ENCODE peak calls at places on chromosome 5, in four cellular contexts. T, O, Y and K are unnamed samples.

GRCh38 chr5:6728795-6729183 is 15.6 kb downstream of the TENT4A start:
- DNase-seq in T (no peak), O (no peak), Y (no peak), K (no peak)

GRCh38 chr5:124590686-124591085 is 155.8 kb downstream of the ZNF608 start:
- DNase-seq in T (no peak), O (no peak), Y (no peak), K (no peak)

GRCh38 chr5:121144764-121145163 is 680.7 kb downstream of the PRR16 start:
- DNase-seq in T (no peak), O (peak; percentile 35), Y (peak; percentile 41), K (no peak)

GRCh38 chr5:50302815-50303490 is 138.1 kb downstream of the EMB start:
- DNase-seq in T (no peak), O (peak; percentile 47), Y (no peak), K (no peak)

GRCh38 chr5:74652576-74652975 is 12.0 kb upstream of the ENC1 start:
- DNase-seq in T (no peak), O (no peak), Y (no peak), K (no peak)

GRCh38 chr5:54083851-54084250 is 226.5 kb downstream of the ARL15 start:
- DNase-seq in T (no peak), O (peak; percentile 29), Y (no peak), K (no peak)

GRCh38 chr5:123997354-123998215 is 485.6 kb downstream of the CSNK1G3 start:
- DNase-seq in T (no peak), O (peak; percentile 40), Y (peak; percentile 70), K (peak; percentile 35)

GRCh38 chr5:132260051-132260450 is 2.6 kb downstream of the PDLIM4 start:
- DNase-seq in T (peak; percentile 15), O (peak; percentile 61), Y (peak; percentile 53), K (no peak)

GRCh38 chr5:179258922-179259730 is 86.1 kb downstream of the ADAMTS2 start:
- DNase-seq in T (peak; percentile 24), O (peak; percentile 72), Y (peak; percentile 92), K (no peak)

GRCh38 chr5:151104795-151105194 is 24.0 kb upstream of the TNIP1 start:
- DNase-seq in T (no peak), O (peak; percentile 43), Y (peak; percentile 28), K (no peak)

GRCh38 chr5:15719784-15720183 is 219.8 kb downstream of the FBXL7 start:
- DNase-seq in T (no peak), O (no peak), Y (peak; percentile 5), K (no peak)

GRCh38 chr5:178163772-178164735 is 10.4 kb upstream of the NHP2 start:
- DNase-seq in T (peak; percentile 93), O (peak; percentile 52), Y (peak; percentile 69), K (peak; percentile 84)

GRCh38 chr5:39520232-39520572 is 95.4 kb upstream of the DAB2 start:
- DNase-seq in T (no peak), O (peak; percentile 95), Y (peak; percentile 92), K (no peak)

GRCh38 chr5:157130933-157131332 is 11.7 kb downstream of the MED7 start:
- DNase-seq in T (no peak), O (peak; percentile 21), Y (peak; percentile 30), K (no peak)

GRCh38 chr5:170442381-170442780 is 53.2 kb upstream of the KCNMB1 start:
- DNase-seq in T (no peak), O (no peak), Y (no peak), K (no peak)

GRCh38 chr5:148830220-148830619 is 3.8 kb downstream of the ADRB2 start:
- DNase-seq in T (no peak), O (no peak), Y (no peak), K (no peak)

GRCh38 chr5:124754206-124754927 is 7.9 kb upstream of the ZNF608 start:
- DNase-seq in T (no peak), O (no peak), Y (no peak), K (no peak)

GRCh38 chr5:79349047-79349446 is 113.1 kb downstream of the JMY start:
- DNase-seq in T (no peak), O (no peak), Y (no peak), K (no peak)

GRCh38 chr5:15008476-15008875 is 136.9 kb upstream of the ANKH start:
- DNase-seq in T (peak; percentile 52), O (peak; percentile 98), Y (peak; percentile 95), K (no peak)

GRCh38 chr5:178577376-178577839 is 12.8 kb downstream of the COL23A1 start:
- DNase-seq in T (peak; percentile 72), O (no peak), Y (no peak), K (peak; percentile 37)

GRCh38 chr5:448061-448765 is 5.2 kb downstream of the EXOC3 start:
- DNase-seq in T (peak; percentile 14), O (no peak), Y (no peak), K (no peak)

GRCh38 chr5:3854069-3854741 is 258.6 kb downstream of the IRX1 start:
- DNase-seq in T (no peak), O (no peak), Y (no peak), K (peak; percentile 23)

GRCh38 chr5:169290895-169291294 is 10.0 kb downstream of the SLIT3 start:
- DNase-seq in T (no peak), O (no peak), Y (no peak), K (no peak)

GRCh38 chr5:132491368-132492364 is 1.1 kb upstream of the IRF1 start:
- DNase-seq in T (peak; percentile 54), O (no peak), Y (peak; percentile 46), K (no peak)

GRCh38 chr5:91283326-91283725 is 99.8 kb downstream of the ARRDC3 start:
- DNase-seq in T (no peak), O (no peak), Y (no peak), K (no peak)

GRCh38 chr5:149646564-149646963 is 65.3 kb downstream of the ARHGEF37 start:
- DNase-seq in T (no peak), O (peak; percentile 21), Y (no peak), K (no peak)

GRCh38 chr5:42691413-42691861 is 65.2 kb upstream of the CCDC152 start:
- DNase-seq in T (no peak), O (peak; percentile 11), Y (peak; percentile 14), K (no peak)

GRCh38 chr5:132497488-132497997 is 7.0 kb upstream of the IRF1 start:
- DNase-seq in T (peak; percentile 66), O (peak; percentile 95), Y (peak; percentile 97), K (no peak)

GRCh38 chr5:172078726-172079345 is 72.4 kb upstream of the FBXW11 start:
- DNase-seq in T (no peak), O (no peak), Y (no peak), K (no peak)

GRCh38 chr5:152689275-152689711 is 284.2 kb upstream of the NMUR2 start:
- DNase-seq in T (peak; percentile 28), O (no peak), Y (no peak), K (no peak)

GRCh38 chr5:139707445-139708003 is 59.4 kb downstream of the CXXC5 start:
- DNase-seq in T (no peak), O (no peak), Y (no peak), K (no peak)

GRCh38 chr5:77693913-77694312 is 55.4 kb upstream of the OTP start:
- DNase-seq in T (no peak), O (no peak), Y (no peak), K (no peak)

GRCh38 chr5:137320056-137321045 is 178.8 kb downstream of the SPOCK1 start:
- DNase-seq in T (peak; percentile 67), O (peak; percentile 51), Y (peak; percentile 57), K (peak; percentile 70)

GRCh38 chr5:7078901-7079300 is 317.0 kb upstream of the ADCY2 start:
- DNase-seq in T (peak; percentile 55), O (no peak), Y (no peak), K (peak; percentile 24)

GRCh38 chr5:135116146-135116545 is 82.1 kb upstream of the PITX1 start:
- DNase-seq in T (no peak), O (no peak), Y (no peak), K (no peak)

GRCh38 chr5:135122797-135123196 is 88.8 kb upstream of the PITX1 start:
- DNase-seq in T (no peak), O (no peak), Y (no peak), K (no peak)

GRCh38 chr5:135124128-135124527 is 90.1 kb upstream of the PITX1 start:
- DNase-seq in T (no peak), O (no peak), Y (no peak), K (no peak)

GRCh38 chr5:135119497-135119896 is 85.5 kb upstream of the PITX1 start:
- DNase-seq in T (no peak), O (no peak), Y (no peak), K (no peak)

GRCh38 chr5:135120951-135121350 is 86.9 kb upstream of the PITX1 start:
- DNase-seq in T (peak; percentile 70), O (no peak), Y (no peak), K (peak; percentile 14)
- H3K18ac ChIP-seq in T (no peak overlapping the region), O (no peak overlapping the region), Y (no peak overlapping the region), K (peak overlapping the region; percentile 55)

GRCh38 chr5:64680289-64680688 is 10.0 kb upstream of the SHISAL2B start:
- DNase-seq in T (peak; percentile 56), O (no peak), Y (peak; percentile 3), K (no peak)
- H2BK120ac ChIP-seq in T (no peak overlapping the region), O (no peak overlapping the region), Y (no peak overlapping the region), K (no peak overlapping the region)

GRCh38 chr5:174355995-174356394 is 310.5 kb downstream of the NSG2 start:
- DNase-seq in T (no peak), O (no peak), Y (no peak), K (no peak)
- H4K91ac ChIP-seq in T (no peak overlapping the region), O (no peak overlapping the region), Y (no peak overlapping the region), K (no peak overlapping the region)

GRCh38 chr5:61160497-61160896 is 1.8 kb downstream of the SMIM15 start:
- DNase-seq in T (no peak), O (no peak), Y (no peak), K (no peak)

GRCh38 chr5:61167382-61167781 is 5.1 kb upstream of the SMIM15 start:
- DNase-seq in T (no peak), O (peak; percentile 65), Y (peak; percentile 39), K (no peak)

GRCh38 chr5:61162010-61162831 is at the start of gene SMIM15:
- DNase-seq in T (peak; percentile 87), O (peak; percentile 87), Y (peak; percentile 92), K (peak; percentile 76)

GRCh38 chr5:61162832-61163567 is 732 bp upstream of the SMIM15 start:
- DNase-seq in T (no peak), O (peak; percentile 36), Y (peak; percentile 49), K (no peak)

DNA sequence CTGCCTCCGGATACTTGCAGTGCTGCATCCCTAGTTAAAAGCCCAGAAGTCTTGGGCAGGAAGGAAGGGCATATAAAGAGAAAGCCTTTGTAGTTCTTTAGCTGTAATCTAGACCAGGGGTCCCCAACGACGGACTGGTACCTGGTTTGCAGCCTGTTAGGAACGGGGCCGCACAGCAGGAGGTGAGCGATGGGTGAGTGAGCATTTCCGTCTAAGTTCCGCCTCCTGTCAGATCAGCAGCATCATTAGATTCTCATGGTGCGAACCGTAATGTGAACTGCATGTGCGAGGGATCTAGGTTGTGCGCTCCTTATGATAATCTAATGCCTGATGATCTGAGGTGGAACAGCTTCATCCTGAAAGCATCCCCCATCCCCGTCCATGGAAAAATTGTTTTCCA is 1.6 kb upstream of the SMIM15 start:
- DNase-seq in T (no peak), O (no peak), Y (no peak), K (no peak)
- H3K18ac ChIP-seq in T (no peak overlapping the region), O (no peak overlapping the region), Y (no peak overlapping the region), K (no peak overlapping the region)

GRCh38 chr5:29161897-29162296 is 2031.6 kb upstream of the CDH6 start:
- DNase-seq in T (no peak), O (no peak), Y (no peak), K (no peak)

GRCh38 chr5:29162297-29162696 is 2031.2 kb upstream of the CDH6 start:
- DNase-seq in T (no peak), O (no peak), Y (no peak), K (no peak)

GRCh38 chr5:29161399-29161798 is 2032.1 kb upstream of the CDH6 start:
- DNase-seq in T (no peak), O (no peak), Y (no peak), K (no peak)

GRCh38 chr5:29157975-29158374 is 2035.5 kb upstream of the CDH6 start:
- DNase-seq in T (no peak), O (no peak), Y (no peak), K (no peak)
- H2BK120ac ChIP-seq in T (no peak overlapping the region), O (no peak overlapping the region), Y (no peak overlapping the region), K (no peak overlapping the region)